ENCODE peak calls at places on chromosomes 13 and 19, in ten cellular contexts. B, I, R, V, Y, E, O, K, W and C are unnamed samples.

GRCh38 chr19:33158365-33158764 is 26.5 kb downstream of the WDR88 start:
- DNase-seq in I (no peak), K (no peak), E (no peak), B (no peak), W (no peak), O (no peak), Y (no peak), R (no peak), V (no peak), C (no peak)

GRCh38 chr13:113749956-113750355 is 9.1 kb upstream of the TMEM255B start:
- DNase-seq in V (no peak), I (no peak), E (no peak), W (no peak), Y (no peak), K (no peak), B (no peak), O (no peak), R (no peak), C (no peak)

GRCh38 chr13:27797228-27797624 is 4.9 kb downstream of the GSX1 start:
- DNase-seq in Y (no peak), I (no peak), W (no peak), K (no peak), O (no peak), V (peak), B (no peak), E (peak), R (no peak), C (no peak)

GRCh38 chr13:114199961-114200672 is 21.1 kb downstream of the CFAP97D2 start:
- DNase-seq in W (no peak), I (no peak), K (no peak), O (no peak), E (no peak), R (no peak), B (no peak), Y (no peak), V (no peak), C (no peak)

GRCh38 chr19:51018745-51019543 is 565 bp downstream of the KLK10 start:
- DNase-seq in R (no peak), B (peak), V (no peak), O (no peak), W (no peak), Y (no peak), K (peak), I (no peak), E (no peak), C (peak)

GRCh38 chr19:33278023-33278402 is 24.3 kb downstream of the CEBPA start:
- DNase-seq in E (no peak), R (no peak), B (no peak), W (no peak), O (no peak), I (no peak), V (no peak), K (no peak), Y (no peak), C (no peak)

GRCh38 chr19:53885036-53885435 is 3.0 kb downstream of the PRKCG start:
- DNase-seq in Y (no peak), O (no peak), I (no peak), E (no peak), R (no peak), B (no peak), K (no peak), W (no peak), V (no peak), C (no peak)

GRCh38 chr13:44854264-44855060 is 134.8 kb downstream of the NUFIP1 start:
- DNase-seq in E (no peak), V (no peak), W (no peak), B (no peak), Y (no peak), I (no peak), O (no peak), K (peak), R (no peak), C (no peak)

GRCh38 chr19:5192568-5192967 is 148.0 kb downstream of the PTPRS start:
- DNase-seq in R (no peak), I (no peak), Y (no peak), V (no peak), W (no peak), K (no peak), E (no peak), B (no peak), O (no peak), C (no peak)

GRCh38 chr13:27359203-27359821 is 65.1 kb upstream of the GTF3A start:
- DNase-seq in O (peak), E (peak), R (no peak), W (peak), B (peak), I (peak), K (peak), Y (peak), V (peak), C (peak)

GRCh38 chr19:2186071-2186846 is 22.5 kb downstream of the DOT1L start:
- DNase-seq in K (peak), E (no peak), W (no peak), V (no peak), I (peak), Y (peak), O (no peak), R (no peak), B (peak), C (no peak)

GRCh38 chr13:51760592-51760991 is 43.4 kb downstream of the DHRS12 start:
- DNase-seq in O (no peak), V (no peak), E (no peak), W (no peak), B (peak), R (no peak), K (no peak), Y (peak), I (no peak), C (no peak)

GRCh38 chr13:98998831-98999634 is 21.2 kb upstream of the DOCK9 start:
- DNase-seq in V (no peak), I (no peak), R (no peak), O (no peak), E (no peak), Y (no peak), K (no peak), W (no peak), B (peak), C (no peak)

GRCh38 chr13:95403349-95404140 is 102.3 kb upstream of the ABCC4 start:
- DNase-seq in Y (no peak), V (no peak), B (no peak), I (no peak), K (no peak), W (no peak), R (no peak), E (no peak), O (no peak), C (no peak)

GRCh38 chr13:97068146-97068545 is 73.9 kb upstream of the OXGR1 start:
- DNase-seq in V (no peak), R (no peak), B (peak), W (no peak), O (no peak), Y (no peak), K (no peak), E (no peak), I (no peak), C (no peak)

GRCh38 chr19:29817316-29817715 is 5.5 kb downstream of the CCNE1 start:
- DNase-seq in O (no peak), B (peak), R (no peak), W (no peak), I (no peak), V (no peak), K (no peak), Y (no peak), E (no peak), C (no peak)

GRCh38 chr13:25679936-25680335 is 308.2 kb downstream of the ATP8A2 start:
- DNase-seq in I (peak), V (no peak), Y (no peak), E (no peak), B (no peak), W (no peak), O (no peak), R (no peak), K (no peak), C (no peak)

GRCh38 chr13:45861352-45861751 is 9.8 kb upstream of the SIAH3 start:
- DNase-seq in V (no peak), O (no peak), R (no peak), I (no peak), K (no peak), W (no peak), B (peak), Y (no peak), E (no peak), C (no peak)

GRCh38 chr13:20514866-20515265 is 10.8 kb downstream of the CRYL1 start:
- DNase-seq in R (no peak), O (no peak), Y (no peak), W (no peak), B (no peak), E (no peak), V (no peak), I (no peak), K (no peak), C (no peak)

GRCh38 chr19:46840157-46840942 is 10.3 kb downstream of the AP2S1 start:
- DNase-seq in V (peak), R (no peak), E (no peak), I (peak), Y (no peak), B (peak), K (peak), W (peak), O (peak), C (peak)

GRCh38 chr13:76038920-76039716 is 403.0 kb downstream of the LMO7 start:
- DNase-seq in E (no peak), I (no peak), B (no peak), Y (no peak), V (peak), K (no peak), O (no peak), R (no peak), W (no peak), C (no peak)

GRCh38 chr13:59494560-59494970 is 669.2 kb downstream of the DIAPH3 start:
- DNase-seq in I (peak), R (peak), B (peak), K (no peak), W (no peak), V (no peak), Y (peak), O (no peak), E (no peak), C (no peak)

GRCh38 chr19:57934820-57935665 is at the start of gene ZNF418:
- DNase-seq in V (no peak), I (peak), B (peak), E (peak), K (peak), R (peak), Y (peak), W (no peak), O (no peak), C (peak)

GRCh38 chr19:57566396-57567256 is 7.0 kb upstream of the ZNF550 start:
- DNase-seq in I (peak), V (peak), R (no peak), B (peak), O (no peak), Y (no peak), E (no peak), W (no peak), K (no peak), C (peak)

GRCh38 chr19:37303591-37304171 is 67.2 kb upstream of the ZNF527 start:
- DNase-seq in B (no peak), O (no peak), Y (no peak), W (no peak), V (no peak), K (no peak), I (no peak), E (no peak), R (no peak), C (peak)

GRCh38 chr13:112756967-112757758 is 67.3 kb downstream of the ATP11A start:
- DNase-seq in O (no peak), K (no peak), Y (no peak), I (no peak), W (no peak), E (no peak), V (no peak), R (no peak), B (no peak), C (no peak)

GRCh38 chr13:34201050-34201913 is 383.3 kb downstream of the RFC3 start:
- DNase-seq in O (no peak), R (no peak), W (no peak), V (no peak), Y (no peak), B (peak), E (no peak), K (no peak), I (no peak), C (no peak)

GRCh38 chr13:28059214-28059613 is 41.2 kb downstream of the FLT3 start:
- DNase-seq in B (peak), E (no peak), W (no peak), Y (peak), R (no peak), K (peak), I (no peak), V (peak), O (no peak), C (peak)

GRCh38 chr19:1811942-1812425 is at the start of gene ATP8B3:
- DNase-seq in O (peak), B (no peak), I (no peak), V (no peak), E (no peak), W (peak), K (peak), R (no peak), Y (no peak), C (no peak)

GRCh38 chr13:112113355-112113754 is 46.4 kb downstream of the SOX1 start:
- DNase-seq in K (no peak), R (no peak), W (no peak), B (no peak), Y (no peak), V (no peak), I (no peak), E (no peak), O (no peak), C (no peak)

GRCh38 chr13:79901336-79901735 is 420.4 kb downstream of the NDFIP2 start:
- DNase-seq in W (no peak), I (no peak), Y (no peak), B (peak), O (no peak), V (no peak), R (no peak), K (no peak), E (no peak), C (no peak)

GRCh38 chr19:45103200-45103624 is 10.2 kb downstream of the PPP1R37 start:
- DNase-seq in K (no peak), R (no peak), I (no peak), E (no peak), B (peak), W (no peak), O (no peak), Y (no peak), V (no peak), C (no peak)

GRCh38 chr13:95509521-95510315 is 42.8 kb upstream of the CLDN10 start:
- DNase-seq in I (no peak), O (no peak), V (no peak), Y (no peak), R (no peak), W (no peak), B (peak), K (no peak), E (no peak), C (no peak)

GRCh38 chr19:46546194-46546896 is 50.7 kb upstream of the PNMA8B start:
- DNase-seq in W (no peak), V (no peak), E (no peak), I (no peak), R (peak), O (no peak), B (peak), K (peak), Y (no peak), C (peak)

GRCh38 chr19:2221918-2222317 is 14.2 kb downstream of the PLEKHJ1 start:
- DNase-seq in W (no peak), R (no peak), O (no peak), K (no peak), V (no peak), I (no peak), Y (no peak), E (no peak), B (no peak), C (no peak)

GRCh38 chr19:570315-570714 is 2.1 kb upstream of the BSG start:
- DNase-seq in E (no peak), I (no peak), B (no peak), Y (no peak), W (no peak), R (no peak), O (no peak), K (no peak), V (no peak), C (no peak)